ENCODE peak calls at places on chromosomes 11 and 22, in four cellular contexts. X, K, Y and L are unnamed samples.

GRCh38 chr11:11117730-11118129 is 235.3 kb downstream of the CSNK2A3 start:
- DNase-seq in Y (no peak), X (no peak), K (no peak), L (no peak)

GRCh38 chr11:132158091-132158490 is 787.7 kb downstream of the NTM start:
- DNase-seq in X (no peak), Y (no peak), K (no peak), L (peak; percentile 18)

GRCh38 chr22:48827904-48828555 is 999.6 kb downstream of the BRD1 start:
- DNase-seq in X (no peak), Y (no peak), K (no peak), L (no peak)

GRCh38 chr11:130634186-130634585 is 185.7 kb downstream of the ADAMTS15 start:
- DNase-seq in Y (no peak), K (no peak), X (no peak), L (no peak)

GRCh38 chr11:28842716-28843115 is 734.5 kb downstream of the METTL15 start:
- DNase-seq in K (no peak), X (no peak), Y (no peak), L (no peak)

GRCh38 chr11:22244986-22245592 is 52.2 kb downstream of the ANO5 start:
- DNase-seq in K (peak; percentile 20), X (peak; percentile 15), Y (peak; percentile 48), L (peak; percentile 30)

GRCh38 chr11:73869234-73869949 is 7.3 kb downstream of the COA4 start:
- DNase-seq in Y (peak; percentile 17), K (no peak), X (no peak), L (peak; percentile 8)

GRCh38 chr11:59206635-59207034 is 6.1 kb downstream of the MPEG1 start:
- DNase-seq in K (peak; percentile 42), X (peak; percentile 21), Y (peak; percentile 34), L (no peak)

GRCh38 chr22:26648011-26648497 is 9.3 kb upstream of the MIAT start:
- DNase-seq in Y (peak; percentile 79), X (no peak), K (no peak), L (no peak)

GRCh38 chr11:102341844-102342318 is 5.1 kb upstream of the BIRC2 start:
- DNase-seq in X (peak; percentile 89), K (peak; percentile 78), Y (peak; percentile 78), L (peak; percentile 87)

GRCh38 chr11:102346748-102347525 is at the start of gene BIRC2:
- DNase-seq in Y (peak; percentile 94), K (peak; percentile 79), X (peak; percentile 78), L (peak; percentile 92)

GRCh38 chr11:102345923-102346322 is 1.1 kb upstream of the BIRC2 start:
- DNase-seq in Y (no peak), K (peak; percentile 64), X (peak; percentile 28), L (peak; percentile 37)

GRCh38 chr11:102346456-102346747 is 612 bp upstream of the BIRC2 start:
- DNase-seq in K (no peak), Y (peak; percentile 14), X (no peak), L (no peak)

GRCh38 chr11:102343789-102344188 is 3.2 kb upstream of the BIRC2 start:
- DNase-seq in Y (no peak), K (no peak), X (no peak), L (peak; percentile 11)
- H3K4me2 ChIP-seq in Y (no peak overlapping the region), K (no peak overlapping the region), X (no peak overlapping the region), L (no peak overlapping the region)

DNA sequence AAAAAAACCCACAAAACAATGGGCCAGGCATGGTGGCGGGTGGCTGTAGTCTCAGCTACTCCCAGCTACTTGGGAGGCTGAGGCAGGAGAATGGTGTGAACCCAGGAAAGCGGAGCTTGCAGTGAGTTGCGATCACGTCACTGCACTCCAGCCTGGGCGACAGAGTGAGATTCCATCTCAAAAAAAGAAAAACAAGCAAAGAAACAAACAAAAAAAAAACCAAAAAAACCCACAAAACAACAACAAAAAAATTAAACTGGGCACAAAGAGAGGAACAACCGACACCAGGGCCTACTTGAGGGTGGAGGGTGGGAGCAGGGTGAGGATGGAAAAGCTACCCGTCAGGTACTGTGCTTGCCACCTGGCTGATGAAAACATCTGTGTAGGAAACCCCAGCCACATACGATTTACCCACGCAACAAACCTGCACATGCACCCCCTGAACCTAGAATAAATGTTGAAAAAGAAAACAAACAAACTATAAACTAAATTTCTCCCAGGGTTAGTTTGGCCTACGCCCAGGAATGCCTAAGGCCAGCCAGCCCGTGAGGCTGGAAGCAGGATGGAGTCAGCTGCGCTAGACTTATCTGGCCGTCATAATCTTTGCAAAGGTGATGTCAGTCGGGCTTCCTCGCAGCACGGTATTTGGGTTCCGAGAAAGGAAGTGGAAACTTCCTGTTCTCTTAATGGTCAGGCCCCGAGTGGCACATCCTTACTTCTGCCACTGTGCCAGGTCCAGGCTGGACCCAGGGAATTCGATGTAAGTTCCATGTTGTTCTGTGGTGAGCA is 21.9 kb upstream of the CYB5R3 start:
- DNase-seq in X (no peak), Y (no peak), K (no peak), L (no peak)
- H3K4me1 ChIP-seq in X (peaks cover 4% of the 10 kb centered on the region), Y (peaks cover 6% of the 10 kb centered on the region), K (peaks cover 27% of the 10 kb centered on the region), L (no peaks in the 10 kb centered on the region)

DNA sequence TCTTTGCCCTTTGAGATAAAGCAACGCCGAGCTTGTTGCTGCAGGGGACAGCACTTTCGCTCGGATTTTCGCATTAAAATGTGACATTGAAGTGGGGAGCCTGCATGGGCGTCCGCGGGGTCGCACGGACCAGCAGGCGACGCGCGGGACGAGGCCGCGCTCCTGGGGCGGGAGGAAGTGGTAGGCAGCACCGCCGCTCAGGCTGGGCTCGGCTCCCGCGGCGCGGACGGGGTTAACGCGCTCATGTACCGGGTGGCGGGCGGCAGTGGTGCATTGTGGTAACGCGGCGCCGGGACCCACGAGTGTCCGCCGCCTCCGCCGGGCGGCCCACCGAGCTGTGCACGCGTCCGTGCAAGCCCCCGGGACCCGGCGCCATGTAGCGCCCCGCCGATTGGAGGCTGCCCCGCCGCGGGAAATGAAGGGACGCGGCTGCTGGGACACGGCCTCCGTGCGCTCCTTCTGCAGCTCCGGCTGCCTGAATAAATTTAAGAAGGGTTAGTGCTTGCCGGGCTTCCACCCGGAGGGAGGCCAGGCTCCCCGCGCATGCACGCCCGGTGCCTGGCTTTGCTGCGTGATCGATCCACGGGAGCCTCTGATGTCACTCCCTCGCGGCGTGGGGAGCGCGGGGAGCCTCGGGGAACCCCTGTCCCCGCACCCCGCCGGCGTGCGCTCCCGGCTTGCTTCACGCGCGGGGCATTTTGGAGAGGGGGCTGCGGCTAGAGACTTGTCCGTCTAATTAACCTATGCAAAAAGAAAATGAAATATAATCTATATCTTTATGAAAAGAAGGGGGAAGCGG is 127.7 kb downstream of the OSBP2 start:
- DNase-seq in K (no peak), Y (no peak), X (no peak), L (peak; percentile 15)
- TF ChIP-seq EZH2 in K (peak; percentile 85), Y (no peak), X (no peak), L (peak; percentile 83)

GRCh38 chr11:70233962-70234361 is 30.9 kb downstream of the FADD start:
- DNase-seq in Y (no peak), X (no peak), K (no peak), L (no peak)
- H3K4me2 ChIP-seq in Y (no peak overlapping the region), X (peak overlapping the region; percentile 74), K (no peak overlapping the region), L (no peak overlapping the region)